ENCODE peak calls at places on chromosomes 2 and 18, in eight cellular contexts. One of them, this sample, is unnamed. For H3K27me3, the result is how much of the 10 kb centered on the place peaks cover.

GRCh38 chr2:28958689-28959088 is 22.4 kb upstream of the TOGARAM2 start:
- DNase-seq in esophagus squamous epithelium: no peak
- DNase-seq in ascending aorta: no peak
- DNase-seq in stomach: no peak
- DNase-seq in GM23248: peak
- DNase-seq in H9: peak
- DNase-seq in A673: peak
- DNase-seq in right lobe of liver: peak
- DNase-seq in this sample: no peak

GRCh38 chr2:29012211-29012681 is 31.1 kb downstream of the TOGARAM2 start:
- DNase-seq in esophagus squamous epithelium: no peak
- DNase-seq in ascending aorta: no peak
- DNase-seq in stomach: peak
- DNase-seq in GM23248: peak
- DNase-seq in H9: no peak
- DNase-seq in A673: no peak
- DNase-seq in right lobe of liver: no peak
- DNase-seq in this sample: no peak

GRCh38 chr2:9681427-9681817 is 50.6 kb upstream of the YWHAQ start:
- DNase-seq in esophagus squamous epithelium: no peak
- DNase-seq in ascending aorta: no peak
- DNase-seq in stomach: no peak
- DNase-seq in GM23248: no peak
- DNase-seq in H9: no peak
- DNase-seq in A673: no peak
- DNase-seq in right lobe of liver: no peak
- DNase-seq in this sample: peak

GRCh38 chr2:64945973-64946736 is 43.0 kb upstream of the SLC1A4 start:
- DNase-seq in esophagus squamous epithelium: peak
- DNase-seq in ascending aorta: peak
- DNase-seq in stomach: peak
- DNase-seq in GM23248: no peak
- DNase-seq in H9: no peak
- DNase-seq in A673: no peak
- DNase-seq in right lobe of liver: no peak
- DNase-seq in this sample: peak

GRCh38 chr2:30663321-30663720 is 143.9 kb downstream of the CAPN13 start:
- DNase-seq in esophagus squamous epithelium: no peak
- DNase-seq in ascending aorta: no peak
- DNase-seq in stomach: no peak
- DNase-seq in GM23248: no peak
- DNase-seq in H9: peak
- DNase-seq in A673: no peak
- DNase-seq in right lobe of liver: no peak
- DNase-seq in this sample: no peak

GRCh38 chr2:25460261-25460905 is 118.7 kb upstream of the DNMT3A start:
- DNase-seq in esophagus squamous epithelium: no peak
- DNase-seq in ascending aorta: no peak
- DNase-seq in stomach: no peak
- DNase-seq in GM23248: no peak
- DNase-seq in H9: no peak
- DNase-seq in A673: no peak
- DNase-seq in right lobe of liver: no peak
- DNase-seq in this sample: no peak

GRCh38 chr18:77071711-77072292 is 60.8 kb downstream of the MBP start:
- DNase-seq in esophagus squamous epithelium: no peak
- DNase-seq in ascending aorta: no peak
- DNase-seq in stomach: peak
- DNase-seq in GM23248: peak
- DNase-seq in H9: no peak
- DNase-seq in A673: no peak
- DNase-seq in right lobe of liver: no peak
- DNase-seq in this sample: no peak

GRCh38 chr18:57792741-57793629 is 10.1 kb downstream of the ATP8B1 start:
- DNase-seq in esophagus squamous epithelium: no peak
- DNase-seq in ascending aorta: no peak
- DNase-seq in stomach: no peak
- DNase-seq in GM23248: peak
- DNase-seq in H9: no peak
- DNase-seq in A673: no peak
- DNase-seq in right lobe of liver: no peak
- DNase-seq in this sample: no peak

GRCh38 chr2:200614249-200614648 is 28.4 kb downstream of the AOX1 start:
- DNase-seq in esophagus squamous epithelium: no peak
- DNase-seq in ascending aorta: no peak
- DNase-seq in stomach: no peak
- DNase-seq in GM23248: peak
- DNase-seq in H9: no peak
- DNase-seq in A673: no peak
- DNase-seq in right lobe of liver: no peak
- DNase-seq in this sample: no peak

GRCh38 chr2:129803067-129803466 is 176.4 kb upstream of the RAB6C start:
- DNase-seq in esophagus squamous epithelium: no peak
- DNase-seq in ascending aorta: no peak
- DNase-seq in stomach: no peak
- DNase-seq in GM23248: peak
- DNase-seq in H9: no peak
- DNase-seq in A673: peak
- DNase-seq in right lobe of liver: no peak
- DNase-seq in this sample: no peak

GRCh38 chr2:108825254-108825653 is 38.7 kb downstream of the CCDC138 start:
- DNase-seq in esophagus squamous epithelium: no peak
- DNase-seq in ascending aorta: no peak
- DNase-seq in stomach: no peak
- DNase-seq in GM23248: no peak
- DNase-seq in H9: no peak
- DNase-seq in A673: no peak
- DNase-seq in right lobe of liver: no peak
- DNase-seq in this sample: no peak

GRCh38 chr2:223100061-223100511 is 48.1 kb downstream of the KCNE4 start:
- DNase-seq in esophagus squamous epithelium: no peak
- DNase-seq in ascending aorta: no peak
- DNase-seq in stomach: no peak
- DNase-seq in GM23248: peak
- DNase-seq in H9: no peak
- DNase-seq in A673: no peak
- DNase-seq in right lobe of liver: no peak
- DNase-seq in this sample: no peak

GRCh38 chr2:105143467-105144127 is 97.9 kb upstream of the GPR45 start:
- DNase-seq in esophagus squamous epithelium: no peak
- DNase-seq in ascending aorta: no peak
- DNase-seq in stomach: no peak
- DNase-seq in GM23248: no peak
- DNase-seq in H9: peak
- DNase-seq in A673: peak
- DNase-seq in right lobe of liver: peak
- DNase-seq in this sample: peak

GRCh38 chr18:51668101-51668500 is 470.6 kb upstream of the MEX3C start:
- DNase-seq in esophagus squamous epithelium: no peak
- DNase-seq in ascending aorta: no peak
- DNase-seq in stomach: peak
- DNase-seq in GM23248: peak
- DNase-seq in H9: peak
- DNase-seq in A673: peak
- DNase-seq in right lobe of liver: peak
- DNase-seq in this sample: no peak

GRCh38 chr18:77133920-77134496 is 1.4 kb upstream of the MBP start:
- DNase-seq in esophagus squamous epithelium: no peak
- DNase-seq in ascending aorta: no peak
- DNase-seq in stomach: no peak
- DNase-seq in GM23248: peak
- DNase-seq in H9: no peak
- DNase-seq in A673: no peak
- DNase-seq in right lobe of liver: peak
- DNase-seq in this sample: no peak

GRCh38 chr2:32464441-32464840 is 107.6 kb downstream of the BIRC6 start:
- DNase-seq in esophagus squamous epithelium: no peak
- DNase-seq in ascending aorta: no peak
- DNase-seq in stomach: no peak
- DNase-seq in GM23248: peak
- DNase-seq in H9: no peak
- DNase-seq in A673: no peak
- DNase-seq in right lobe of liver: no peak
- DNase-seq in this sample: no peak

GRCh38 chr2:171297951-171298350 is 135.8 kb downstream of the METTL8 start:
- DNase-seq in esophagus squamous epithelium: no peak
- DNase-seq in ascending aorta: no peak
- DNase-seq in stomach: no peak
- DNase-seq in GM23248: peak
- DNase-seq in H9: no peak
- DNase-seq in A673: no peak
- DNase-seq in right lobe of liver: no peak
- DNase-seq in this sample: no peak

GRCh38 chr2:64327510-64328414 is 126.2 kb upstream of the LGALSL start:
- DNase-seq in esophagus squamous epithelium: no peak
- DNase-seq in ascending aorta: no peak
- DNase-seq in stomach: no peak
- DNase-seq in GM23248: peak
- DNase-seq in H9: peak
- DNase-seq in A673: peak
- DNase-seq in right lobe of liver: peak
- DNase-seq in this sample: no peak

GRCh38 chr2:64563436-64563938 is 39.4 kb downstream of the AFTPH start:
- DNase-seq in esophagus squamous epithelium: no peak
- DNase-seq in ascending aorta: no peak
- DNase-seq in stomach: no peak
- DNase-seq in GM23248: no peak
- DNase-seq in H9: no peak
- DNase-seq in A673: no peak
- DNase-seq in right lobe of liver: no peak
- DNase-seq in this sample: no peak

GRCh38 chr18:66587430-66587829 is 16.5 kb downstream of the CDH19 start:
- DNase-seq in esophagus squamous epithelium: no peak
- DNase-seq in ascending aorta: no peak
- DNase-seq in stomach: no peak
- DNase-seq in GM23248: no peak
- DNase-seq in H9: no peak
- DNase-seq in A673: no peak
- DNase-seq in right lobe of liver: no peak
- DNase-seq in this sample: no peak

GRCh38 chr2:42333579-42333978 is 27.4 kb downstream of the COX7A2L start:
- DNase-seq in esophagus squamous epithelium: no peak
- DNase-seq in ascending aorta: no peak
- DNase-seq in stomach: no peak
- DNase-seq in GM23248: no peak
- DNase-seq in H9: no peak
- DNase-seq in A673: no peak
- DNase-seq in right lobe of liver: no peak
- DNase-seq in this sample: no peak

GRCh38 chr2:176099159-176099736 is 347 bp upstream of the HOXD12 start:
- DNase-seq in esophagus squamous epithelium: no peak
- DNase-seq in ascending aorta: no peak
- DNase-seq in stomach: peak
- DNase-seq in GM23248: no peak
- DNase-seq in H9: peak
- DNase-seq in A673: no peak
- DNase-seq in right lobe of liver: no peak
- DNase-seq in this sample: no peak

GRCh38 chr2:188850786-188851185 is 123.4 kb upstream of the COL3A1 start:
- DNase-seq in esophagus squamous epithelium: no peak
- DNase-seq in ascending aorta: no peak
- DNase-seq in stomach: no peak
- DNase-seq in GM23248: no peak
- DNase-seq in H9: no peak
- DNase-seq in A673: no peak
- DNase-seq in right lobe of liver: no peak
- DNase-seq in this sample: no peak

GRCh38 chr2:28352726-28353125 is 39.9 kb upstream of the FOSL2 start:
- DNase-seq in esophagus squamous epithelium: no peak
- DNase-seq in ascending aorta: no peak
- DNase-seq in stomach: no peak
- DNase-seq in GM23248: no peak
- DNase-seq in H9: no peak
- DNase-seq in A673: no peak
- DNase-seq in right lobe of liver: no peak
- DNase-seq in this sample: peak

GRCh38 chr2:241224068-241224850 is 35.8 kb downstream of the ANO7 start:
- DNase-seq in esophagus squamous epithelium: no peak
- DNase-seq in ascending aorta: no peak
- DNase-seq in stomach: no peak
- DNase-seq in GM23248: peak
- DNase-seq in H9: no peak
- DNase-seq in A673: peak
- DNase-seq in right lobe of liver: peak
- DNase-seq in this sample: no peak

GRCh38 chr2:170711196-170711773 is 3.9 kb upstream of the SP5 start:
- DNase-seq in esophagus squamous epithelium: no peak
- DNase-seq in ascending aorta: no peak
- DNase-seq in stomach: no peak
- DNase-seq in GM23248: no peak
- DNase-seq in H9: no peak
- DNase-seq in A673: no peak
- DNase-seq in right lobe of liver: no peak
- DNase-seq in this sample: no peak

GRCh38 chr2:128425216-128425615 is 106.5 kb upstream of the HS6ST1 start:
- DNase-seq in esophagus squamous epithelium: no peak
- DNase-seq in ascending aorta: no peak
- DNase-seq in stomach: peak
- DNase-seq in GM23248: no peak
- DNase-seq in H9: no peak
- DNase-seq in A673: no peak
- DNase-seq in right lobe of liver: no peak
- DNase-seq in this sample: no peak

GRCh38 chr18:61921621-61922235 is 28.9 kb upstream of the RNF152 start:
- DNase-seq in esophagus squamous epithelium: no peak
- DNase-seq in ascending aorta: no peak
- DNase-seq in stomach: no peak
- DNase-seq in GM23248: no peak
- DNase-seq in H9: no peak
- DNase-seq in A673: no peak
- DNase-seq in right lobe of liver: no peak
- DNase-seq in this sample: no peak
- H3K27me3 ChIP-seq in esophagus squamous epithelium: under half
- H3K27me3 ChIP-seq in ascending aorta: under half
- H3K27me3 ChIP-seq in stomach: under half
- H3K27me3 ChIP-seq in GM23248: under half
- H3K27me3 ChIP-seq in H9: under half
- H3K27me3 ChIP-seq in A673: under half
- H3K27me3 ChIP-seq in right lobe of liver: under half
- H3K27me3 ChIP-seq in this sample: under half

GRCh38 chr18:4356929-4357328 is 98.2 kb downstream of the DLGAP1 start:
- DNase-seq in esophagus squamous epithelium: no peak
- DNase-seq in ascending aorta: no peak
- DNase-seq in stomach: no peak
- DNase-seq in GM23248: no peak
- DNase-seq in H9: no peak
- DNase-seq in A673: no peak
- DNase-seq in right lobe of liver: no peak
- DNase-seq in this sample: no peak
- H3K27me3 ChIP-seq in esophagus squamous epithelium: under half
- H3K27me3 ChIP-seq in ascending aorta: under half
- H3K27me3 ChIP-seq in stomach: under half
- H3K27me3 ChIP-seq in GM23248: under half
- H3K27me3 ChIP-seq in H9: under half
- H3K27me3 ChIP-seq in A673: under half
- H3K27me3 ChIP-seq in right lobe of liver: under half
- H3K27me3 ChIP-seq in this sample: under half

GRCh38 chr18:78421392-78421791 is 558.2 kb upstream of the SALL3 start:
- DNase-seq in esophagus squamous epithelium: no peak
- DNase-seq in ascending aorta: no peak
- DNase-seq in stomach: no peak
- DNase-seq in GM23248: no peak
- DNase-seq in H9: no peak
- DNase-seq in A673: no peak
- DNase-seq in right lobe of liver: no peak
- DNase-seq in this sample: no peak
- H3K27me3 ChIP-seq in esophagus squamous epithelium: under half
- H3K27me3 ChIP-seq in ascending aorta: under half
- H3K27me3 ChIP-seq in stomach: under half
- H3K27me3 ChIP-seq in GM23248: under half
- H3K27me3 ChIP-seq in H9: under half
- H3K27me3 ChIP-seq in A673: under half
- H3K27me3 ChIP-seq in right lobe of liver: under half
- H3K27me3 ChIP-seq in this sample: under half

GRCh38 chr18:62324355-62324828 is 718 bp upstream of the TNFRSF11A start:
- DNase-seq in esophagus squamous epithelium: no peak
- DNase-seq in ascending aorta: no peak
- DNase-seq in stomach: no peak
- DNase-seq in GM23248: peak
- DNase-seq in H9: no peak
- DNase-seq in A673: no peak
- DNase-seq in right lobe of liver: no peak
- DNase-seq in this sample: no peak
- H3K27me3 ChIP-seq in esophagus squamous epithelium: under half
- H3K27me3 ChIP-seq in ascending aorta: under half
- H3K27me3 ChIP-seq in stomach: half or more
- H3K27me3 ChIP-seq in GM23248: half or more
- H3K27me3 ChIP-seq in H9: under half
- H3K27me3 ChIP-seq in A673: half or more
- H3K27me3 ChIP-seq in right lobe of liver: under half
- H3K27me3 ChIP-seq in this sample: under half

This sample was measured in left lung.